ENCODE peak calls at places on chromosomes 16 and 17, in four cellular contexts. Y is ovary, A is esophagus muscularis mucosa, H is A549. I is an unnamed sample.

GRCh38 chr16:50547944-50548658 is at the start of gene NKD1:
- DNase-seq in Y (peak; percentile 80), A (no peak), H (peak; percentile 30), I (peak; percentile 78)

GRCh38 chr17:65097110-65097509 is 40.1 kb upstream of the RGS9 start:
- DNase-seq in Y (no peak), A (no peak), H (peak; percentile 18), I (no peak)

GRCh38 chr17:6044261-6044660 is 25.9 kb upstream of the WSCD1 start:
- DNase-seq in Y (no peak), A (no peak), H (no peak), I (no peak)

GRCh38 chr17:64491034-64491860 is 5.6 kb downstream of the POLG2 start:
- DNase-seq in Y (no peak), A (no peak), H (peak; percentile 70), I (no peak)

GRCh38 chr16:12398736-12399047 is 405.0 kb downstream of the CPPED1 start:
- DNase-seq in Y (no peak), A (no peak), H (no peak), I (no peak)

GRCh38 chr17:45428954-45429337 is 3.7 kb downstream of the ARHGAP27 start:
- DNase-seq in Y (no peak), A (no peak), H (no peak), I (no peak)

GRCh38 chr17:67364847-67365761 is 1.3 kb downstream of the PSMD12 start:
- DNase-seq in Y (no peak), A (no peak), H (no peak), I (no peak)

GRCh38 chr17:38715216-38715943 is 10.3 kb downstream of the MLLT6 start:
- DNase-seq in Y (no peak), A (no peak), H (no peak), I (no peak)

GRCh38 chr16:88928405-88929375 is 48.3 kb downstream of the CBFA2T3 start:
- DNase-seq in Y (no peak), A (no peak), H (no peak), I (peak; percentile 66)

GRCh38 chr16:24789881-24790280 is 55.9 kb upstream of the SLC5A11 start:
- DNase-seq in Y (no peak), A (no peak), H (no peak), I (no peak)

GRCh38 chr17:10649031-10649430 is 8.1 kb downstream of the MYH3 start:
- DNase-seq in Y (no peak), A (no peak), H (no peak), I (no peak)

GRCh38 chr16:60261425-60261824 is 1527.3 kb upstream of the GOT2 start:
- DNase-seq in Y (no peak), A (no peak), H (no peak), I (no peak)

GRCh38 chr16:75116911-75117245 is 298 bp upstream of the LDHD start:
- DNase-seq in Y (no peak), A (no peak), H (no peak), I (no peak)

GRCh38 chr17:38674013-38674748 is 576 bp downstream of the EPOP start:
- DNase-seq in Y (peak; percentile 33), A (no peak), H (peak; percentile 51), I (no peak)

GRCh38 chr17:76293106-76293505 is 15.0 kb downstream of the QRICH2 start:
- DNase-seq in Y (no peak), A (no peak), H (no peak), I (no peak)

GRCh38 chr16:72711823-72712222 is 336.1 kb downstream of the ZFHX3 start:
- DNase-seq in Y (no peak), A (no peak), H (no peak), I (no peak)

GRCh38 chr16:64416232-64417010 is 705.4 kb downstream of the CDH11 start:
- DNase-seq in Y (no peak), A (no peak), H (no peak), I (no peak)

GRCh38 chr16:82043680-82044584 is 8.9 kb downstream of the HSD17B2 start:
- DNase-seq in Y (no peak), A (no peak), H (no peak), I (no peak)

GRCh38 chr16:54400261-54400660 is 113.7 kb upstream of the IRX3 start:
- DNase-seq in Y (no peak), A (no peak), H (no peak), I (no peak)

GRCh38 chr17:65057520-65058075 is 1.1 kb upstream of the GNA13 start:
- DNase-seq in Y (peak; percentile 38), A (no peak), H (peak; percentile 55), I (peak; percentile 64)

GRCh38 chr16:65306722-65307121 is 184.9 kb upstream of the CDH11 start:
- DNase-seq in Y (no peak), A (peak; percentile 50), H (no peak), I (no peak)

GRCh38 chr16:30697264-30698138 is 1.5 kb upstream of the SRCAP start:
- DNase-seq in Y (no peak), A (no peak), H (no peak), I (no peak)

GRCh38 chr16:30699615-30700099 is 686 bp downstream of the SRCAP start:
- DNase-seq in Y (no peak), A (no peak), H (no peak), I (no peak)

GRCh38 chr16:30700491-30700890 is 1.5 kb downstream of the SRCAP start:
- DNase-seq in Y (no peak), A (no peak), H (no peak), I (no peak)

GRCh38 chr16:30698816-30699614 is at the start of gene SRCAP:
- DNase-seq in Y (peak; percentile 91), A (peak; percentile 97), H (peak; percentile 87), I (peak; percentile 87)

GRCh38 chr16:30698139-30698815 is 694 bp upstream of the SRCAP start:
- DNase-seq in Y (peak; percentile 99), A (peak; percentile 99), H (peak; percentile 99), I (peak; percentile 99)
- TF ChIP-seq POLR2A in Y (peak; percentile 69), A (peak; percentile 57), H (peak; percentile 67), I (peak; percentile 98)

DNA sequence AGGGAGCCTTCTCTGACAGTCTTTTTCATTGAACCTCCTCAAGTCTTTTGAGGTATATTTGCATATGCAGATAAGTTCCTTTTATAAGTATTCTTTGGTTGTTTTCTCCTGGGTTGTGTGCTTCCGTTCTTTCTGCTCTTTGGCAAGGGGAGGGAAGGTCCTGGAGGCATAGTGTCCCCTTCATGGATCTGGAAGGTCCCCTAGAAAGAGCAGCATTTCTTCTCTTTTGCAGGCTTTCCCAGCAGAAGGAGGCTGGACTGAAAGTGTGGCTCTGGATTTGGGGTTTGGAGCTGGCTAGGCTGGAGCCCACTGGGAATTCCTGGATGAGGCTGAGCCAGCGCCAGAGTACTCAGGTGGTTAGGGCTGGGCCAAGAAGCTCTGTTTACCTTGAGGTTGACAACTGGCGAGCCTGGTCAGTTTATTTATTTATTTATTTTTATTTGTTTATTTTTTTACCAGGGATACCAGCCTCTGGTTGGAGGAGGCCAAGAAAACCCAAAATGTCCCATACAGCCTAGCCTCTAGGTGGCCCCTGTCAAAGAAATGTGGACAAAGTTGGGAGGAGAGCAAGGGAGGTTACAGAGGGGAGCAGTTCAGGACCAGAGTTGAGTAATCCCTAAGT is 5.4 kb upstream of the TOP2A start:
- DNase-seq in Y (no peak), A (peak; percentile 64), H (peak; percentile 64), I (no peak)
- TF ChIP-seq CTCF in Y (no peak), A (no peak), H (peak; percentile 41), I (no peak)

GRCh38 chr17:17493249-17493985 is 2.8 kb downstream of the RASD1 start:
- DNase-seq in Y (no peak), A (no peak), H (no peak), I (no peak)

GRCh38 chr17:17492562-17492961 is 3.6 kb downstream of the RASD1 start:
- DNase-seq in Y (no peak), A (no peak), H (no peak), I (no peak)

GRCh38 chr17:17492085-17492484 is 4.1 kb downstream of the RASD1 start:
- DNase-seq in Y (no peak), A (no peak), H (no peak), I (no peak)

GRCh38 chr17:17491546-17491988 is 4.6 kb downstream of the RASD1 start:
- DNase-seq in Y (no peak), A (no peak), H (no peak), I (no peak)

DNA sequence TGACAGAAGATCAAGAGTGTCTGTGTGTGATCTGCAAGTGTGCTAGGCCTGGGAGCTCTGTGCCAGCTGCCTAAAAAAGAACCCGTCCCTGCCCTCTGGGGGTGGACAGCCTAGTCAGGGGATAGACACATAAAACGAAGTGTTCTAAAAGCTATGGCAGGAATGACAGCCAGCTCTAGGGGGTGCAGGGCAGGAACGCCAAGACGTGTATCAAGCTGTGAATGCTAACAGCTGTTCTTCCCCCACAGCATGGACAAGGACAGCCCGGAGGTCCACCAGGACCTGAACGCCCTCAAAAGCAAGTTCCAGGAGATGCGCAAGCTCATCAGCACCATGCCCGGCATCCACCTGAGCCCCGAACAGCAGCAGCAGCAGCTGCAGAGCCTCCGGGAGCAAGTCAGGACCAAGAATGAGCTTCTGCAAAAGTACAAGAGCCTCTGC is 5.1 kb downstream of the RASD1 start:
- DNase-seq in Y (no peak), A (no peak), H (no peak), I (no peak)
- H3K27ac ChIP-seq in Y (no peak overlapping the region), A (no peak overlapping the region), H (no peak overlapping the region), I (no peak overlapping the region)

DNA sequence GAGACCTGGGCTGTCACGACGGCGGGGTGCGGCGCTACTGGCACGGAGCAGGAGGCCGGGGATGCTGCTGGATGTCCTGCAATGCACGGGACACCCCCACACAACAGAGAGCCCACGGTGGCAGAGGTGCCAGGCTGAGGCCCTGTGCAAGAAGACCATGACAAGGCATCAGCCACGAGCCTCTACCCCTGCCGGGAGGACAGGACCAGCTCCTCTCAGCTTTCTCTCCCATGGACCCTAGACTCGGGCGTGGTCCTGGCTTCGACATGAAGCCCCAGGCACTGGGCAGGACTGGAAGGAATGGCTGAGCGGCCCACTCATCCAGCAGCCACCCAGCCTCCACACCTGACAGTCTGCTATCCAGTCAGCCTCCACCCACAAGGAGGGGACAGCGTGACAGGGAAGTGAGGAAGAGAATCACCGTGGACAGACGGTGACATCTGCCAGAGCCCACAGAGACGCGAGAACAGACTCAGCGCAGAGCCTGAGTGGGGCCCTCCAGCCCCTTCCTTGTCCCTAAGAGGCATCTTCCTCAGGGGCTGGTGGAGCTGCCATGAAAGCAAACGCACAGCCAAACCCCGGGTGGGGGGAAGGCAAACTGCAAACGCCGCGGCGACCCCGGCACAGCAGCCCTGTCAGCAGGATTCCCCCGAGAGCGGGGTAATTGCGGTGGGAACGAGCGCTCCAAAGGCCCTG is 25.5 kb downstream of the SLC7A5 start:
- DNase-seq in Y (no peak), A (no peak), H (peak; percentile 61), I (no peak)
- TF ChIP-seq POLR2A in Y (no peak), A (no peak), H (no peak), I (no peak)

DNA sequence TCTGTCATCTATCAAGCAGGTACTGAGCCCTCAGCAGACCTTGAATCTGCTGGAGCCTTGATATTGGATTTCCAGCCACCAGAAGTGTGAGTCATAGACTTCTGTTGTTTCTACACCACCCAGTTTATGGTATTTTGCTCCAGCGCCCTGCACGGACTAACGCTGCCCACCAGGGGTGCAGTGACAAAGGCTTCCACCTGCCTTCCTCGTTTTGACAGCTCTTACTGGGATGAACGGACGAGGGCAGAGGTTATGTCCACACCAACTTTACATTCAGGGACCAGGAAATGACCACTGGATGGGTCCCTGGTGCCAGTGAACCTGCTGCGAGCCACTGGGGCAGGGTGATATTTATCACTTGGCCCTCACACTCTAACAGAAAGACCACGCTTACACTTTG is 66.6 kb upstream of the CBX4 start:
- DNase-seq in Y (no peak), A (no peak), H (peak; percentile 75), I (no peak)
- TF ChIP-seq CTCF in Y (no peak), A (no peak), H (peak; percentile 35), I (no peak)

I was measured in body of pancreas.